ENCODE peak calls at places on chromosomes 4 and X, in seven cellular contexts. One of them, this sample, is unnamed.

GRCh38 chrX:13235930-13236329 is 83.9 kb downstream of the ATXN3L start:
- DNase-seq in tibial nerve: no peak
- DNase-seq in spleen: no peak
- DNase-seq in mucosa of descending colon: no peak
- DNase-seq in upper lobe of left lung: no peak
- DNase-seq in pancreas: no peak
- DNase-seq in WERI-Rb-1: peak; percentile 20
- DNase-seq in this sample: no peak

GRCh38 chrX:72081605-72082320 is 50.0 kb downstream of the RTL5 start:
- DNase-seq in tibial nerve: no peak
- DNase-seq in spleen: no peak
- DNase-seq in mucosa of descending colon: no peak
- DNase-seq in upper lobe of left lung: no peak
- DNase-seq in pancreas: no peak
- DNase-seq in WERI-Rb-1: no peak
- DNase-seq in this sample: no peak

GRCh38 chr4:37953620-37954325 is 6.4 kb upstream of the PTTG2 start:
- DNase-seq in tibial nerve: no peak
- DNase-seq in spleen: no peak
- DNase-seq in mucosa of descending colon: no peak
- DNase-seq in upper lobe of left lung: no peak
- DNase-seq in pancreas: no peak
- DNase-seq in WERI-Rb-1: no peak
- DNase-seq in this sample: no peak

GRCh38 chr4:52824603-52825310 is 37.4 kb upstream of the RASL11B start:
- DNase-seq in tibial nerve: no peak
- DNase-seq in spleen: no peak
- DNase-seq in mucosa of descending colon: no peak
- DNase-seq in upper lobe of left lung: no peak
- DNase-seq in pancreas: no peak
- DNase-seq in WERI-Rb-1: no peak
- DNase-seq in this sample: no peak

GRCh38 chrX:39261446-39262147 is 460.3 kb downstream of the MID1IP1 start:
- DNase-seq in tibial nerve: peak; percentile 7
- DNase-seq in spleen: no peak
- DNase-seq in mucosa of descending colon: no peak
- DNase-seq in upper lobe of left lung: no peak
- DNase-seq in pancreas: no peak
- DNase-seq in WERI-Rb-1: peak; percentile 47
- DNase-seq in this sample: no peak

GRCh38 chr4:170589597-170590191 is 499.9 kb upstream of the AADAT start:
- DNase-seq in tibial nerve: no peak
- DNase-seq in spleen: no peak
- DNase-seq in mucosa of descending colon: no peak
- DNase-seq in upper lobe of left lung: no peak
- DNase-seq in pancreas: no peak
- DNase-seq in WERI-Rb-1: peak; percentile 52
- DNase-seq in this sample: no peak

GRCh38 chrX:97326456-97326855 is 442.7 kb downstream of the RPA4 start:
- DNase-seq in tibial nerve: no peak
- DNase-seq in spleen: no peak
- DNase-seq in mucosa of descending colon: no peak
- DNase-seq in upper lobe of left lung: no peak
- DNase-seq in pancreas: no peak
- DNase-seq in WERI-Rb-1: no peak
- DNase-seq in this sample: no peak

GRCh38 chr4:121814756-121815155 is 8.9 kb downstream of the CCNA2 start:
- DNase-seq in tibial nerve: no peak
- DNase-seq in spleen: no peak
- DNase-seq in mucosa of descending colon: no peak
- DNase-seq in upper lobe of left lung: no peak
- DNase-seq in pancreas: no peak
- DNase-seq in WERI-Rb-1: no peak
- DNase-seq in this sample: no peak

GRCh38 chr4:11565899-11566298 is 137.2 kb upstream of the HS3ST1 start:
- DNase-seq in tibial nerve: no peak
- DNase-seq in spleen: no peak
- DNase-seq in mucosa of descending colon: no peak
- DNase-seq in upper lobe of left lung: no peak
- DNase-seq in pancreas: no peak
- DNase-seq in WERI-Rb-1: no peak
- DNase-seq in this sample: no peak

GRCh38 chrX:56564921-56565861 is 1.8 kb downstream of the UBQLN2 start:
- DNase-seq in tibial nerve: no peak
- DNase-seq in spleen: peak; percentile 65
- DNase-seq in mucosa of descending colon: peak; percentile 33
- DNase-seq in upper lobe of left lung: no peak
- DNase-seq in pancreas: no peak
- DNase-seq in WERI-Rb-1: no peak
- DNase-seq in this sample: no peak

DNA sequence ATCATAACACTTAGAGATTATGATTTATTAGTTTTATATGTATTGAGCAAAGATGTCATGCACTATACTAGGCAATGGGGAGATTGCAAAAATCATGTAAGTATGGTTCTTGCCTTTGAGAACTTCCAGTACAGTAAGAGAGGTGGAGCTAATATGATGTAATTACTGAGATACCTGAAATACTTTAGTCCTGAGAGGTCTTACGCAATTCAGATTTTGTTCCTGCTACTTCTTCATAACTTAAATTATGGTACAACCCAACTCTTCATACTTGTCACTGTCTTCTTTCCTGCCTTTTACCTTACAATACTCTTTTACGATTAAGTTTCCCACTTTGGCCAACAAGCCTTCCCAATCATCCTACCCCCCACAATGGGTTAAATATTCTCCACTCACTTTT is 564.2 kb upstream of the PITX2 start:
- DNase-seq in tibial nerve: no peak
- DNase-seq in spleen: no peak
- DNase-seq in mucosa of descending colon: no peak
- DNase-seq in upper lobe of left lung: no peak
- DNase-seq in pancreas: no peak
- DNase-seq in WERI-Rb-1: no peak
- DNase-seq in this sample: no peak
- TF ChIP-seq CTCF in tibial nerve: no peak
- TF ChIP-seq CTCF in spleen: no peak
- TF ChIP-seq CTCF in mucosa of descending colon: no peak
- TF ChIP-seq CTCF in upper lobe of left lung: no peak
- TF ChIP-seq CTCF in pancreas: no peak
- TF ChIP-seq CTCF in WERI-Rb-1: no peak
- TF ChIP-seq CTCF in this sample: no peak

DNA sequence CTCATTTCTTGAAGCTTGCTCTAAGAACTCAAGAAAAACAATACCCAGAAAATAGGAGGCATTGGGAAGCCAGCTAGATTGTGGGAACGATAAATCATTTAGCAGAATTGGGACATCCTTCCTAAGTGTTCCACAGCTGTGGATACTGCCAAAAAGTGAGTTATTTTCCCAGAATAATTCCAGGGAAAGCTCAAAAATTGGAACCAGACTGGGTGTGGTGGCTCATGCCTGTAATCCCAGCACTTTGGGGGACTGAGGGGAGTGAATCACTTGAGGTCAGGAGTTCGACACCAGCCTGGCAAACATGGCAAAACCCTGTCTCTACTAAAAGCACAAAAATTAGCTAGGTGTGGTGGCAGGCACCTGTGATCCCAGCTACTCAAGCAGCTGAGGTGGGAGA is 68.2 kb upstream of the GK2 start:
- DNase-seq in tibial nerve: no peak
- DNase-seq in spleen: no peak
- DNase-seq in mucosa of descending colon: no peak
- DNase-seq in upper lobe of left lung: no peak
- DNase-seq in pancreas: no peak
- DNase-seq in WERI-Rb-1: no peak
- DNase-seq in this sample: no peak
- H3K36me3 ChIP-seq in tibial nerve: no peaks in the 10 kb centered on the region
- H3K36me3 ChIP-seq in spleen: no peaks in the 10 kb centered on the region
- H3K36me3 ChIP-seq in mucosa of descending colon: no peaks in the 10 kb centered on the region
- H3K36me3 ChIP-seq in upper lobe of left lung: no peaks in the 10 kb centered on the region
- H3K36me3 ChIP-seq in pancreas: no peaks in the 10 kb centered on the region
- H3K36me3 ChIP-seq in WERI-Rb-1: no peaks in the 10 kb centered on the region
- H3K36me3 ChIP-seq in this sample: no peaks in the 10 kb centered on the region

DNA sequence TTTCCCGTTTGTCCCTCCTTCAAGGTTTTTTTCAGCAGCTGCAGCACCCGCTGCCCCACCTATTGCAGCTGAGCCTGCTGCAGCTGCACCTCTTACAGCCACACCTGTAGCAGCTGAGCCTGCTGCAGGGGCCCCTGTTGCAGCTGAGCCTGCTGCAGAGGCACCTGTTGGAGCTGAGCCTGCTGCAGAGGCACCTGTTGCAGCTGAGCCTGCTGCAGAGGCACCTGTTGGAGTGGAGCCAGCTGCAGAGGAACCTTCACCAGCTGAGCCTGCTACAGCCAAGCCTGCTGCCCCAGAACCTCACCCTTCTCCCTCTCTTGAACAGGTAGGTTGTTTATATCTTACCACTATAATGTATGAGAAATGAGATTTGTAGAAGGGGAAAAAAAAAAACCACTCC is 4.5 kb downstream of the PRR27 start:
- DNase-seq in tibial nerve: no peak
- DNase-seq in spleen: no peak
- DNase-seq in mucosa of descending colon: peak; percentile 31
- DNase-seq in upper lobe of left lung: no peak
- DNase-seq in pancreas: peak; percentile 44
- DNase-seq in WERI-Rb-1: no peak
- DNase-seq in this sample: no peak
- TF ChIP-seq CTCF in tibial nerve: no peak
- TF ChIP-seq CTCF in spleen: no peak
- TF ChIP-seq CTCF in mucosa of descending colon: no peak
- TF ChIP-seq CTCF in upper lobe of left lung: no peak
- TF ChIP-seq CTCF in pancreas: no peak
- TF ChIP-seq CTCF in WERI-Rb-1: no peak
- TF ChIP-seq CTCF in this sample: no peak

GRCh38 chr4:73103799-73104503 is 34.4 kb upstream of the COX18 start:
- DNase-seq in tibial nerve: no peak
- DNase-seq in spleen: no peak
- DNase-seq in mucosa of descending colon: no peak
- DNase-seq in upper lobe of left lung: no peak
- DNase-seq in pancreas: no peak
- DNase-seq in WERI-Rb-1: no peak
- DNase-seq in this sample: no peak
- H3K36me3 ChIP-seq in tibial nerve: no peaks in the 10 kb centered on the region
- H3K36me3 ChIP-seq in spleen: peaks cover 36% of the 10 kb centered on the region
- H3K36me3 ChIP-seq in mucosa of descending colon: no peaks in the 10 kb centered on the region
- H3K36me3 ChIP-seq in upper lobe of left lung: peaks cover 40% of the 10 kb centered on the region
- H3K36me3 ChIP-seq in pancreas: peaks cover 31% of the 10 kb centered on the region
- H3K36me3 ChIP-seq in WERI-Rb-1: peaks cover 42% of the 10 kb centered on the region
- H3K36me3 ChIP-seq in this sample: peaks cover 10% of the 10 kb centered on the region

GRCh38 chr4:103204114-103204513 is 6.0 kb upstream of the CENPE start:
- DNase-seq in tibial nerve: no peak
- DNase-seq in spleen: no peak
- DNase-seq in mucosa of descending colon: no peak
- DNase-seq in upper lobe of left lung: no peak
- DNase-seq in pancreas: no peak
- DNase-seq in WERI-Rb-1: no peak
- DNase-seq in this sample: no peak
- TF ChIP-seq CTCF in tibial nerve: peak; percentile 29
- TF ChIP-seq CTCF in spleen: no peak
- TF ChIP-seq CTCF in mucosa of descending colon: no peak
- TF ChIP-seq CTCF in upper lobe of left lung: no peak
- TF ChIP-seq CTCF in pancreas: no peak
- TF ChIP-seq CTCF in WERI-Rb-1: peak; percentile 32
- TF ChIP-seq CTCF in this sample: no peak

GRCh38 chr4:146342600-146343192 is 128.4 kb downstream of the REELD1 start:
- DNase-seq in tibial nerve: peak; percentile 26
- DNase-seq in spleen: no peak
- DNase-seq in mucosa of descending colon: no peak
- DNase-seq in upper lobe of left lung: no peak
- DNase-seq in pancreas: no peak
- DNase-seq in WERI-Rb-1: peak; percentile 15
- DNase-seq in this sample: no peak

GRCh38 chr4:146340798-146341197 is 126.5 kb downstream of the REELD1 start:
- DNase-seq in tibial nerve: no peak
- DNase-seq in spleen: no peak
- DNase-seq in mucosa of descending colon: no peak
- DNase-seq in upper lobe of left lung: no peak
- DNase-seq in pancreas: no peak
- DNase-seq in WERI-Rb-1: no peak
- DNase-seq in this sample: no peak

GRCh38 chr4:146343776-146344175 is 129.4 kb downstream of the REELD1 start:
- DNase-seq in tibial nerve: no peak
- DNase-seq in spleen: no peak
- DNase-seq in mucosa of descending colon: no peak
- DNase-seq in upper lobe of left lung: no peak
- DNase-seq in pancreas: no peak
- DNase-seq in WERI-Rb-1: no peak
- DNase-seq in this sample: no peak

GRCh38 chr4:146346276-146346675 is 131.9 kb downstream of the REELD1 start:
- DNase-seq in tibial nerve: no peak
- DNase-seq in spleen: no peak
- DNase-seq in mucosa of descending colon: no peak
- DNase-seq in upper lobe of left lung: no peak
- DNase-seq in pancreas: no peak
- DNase-seq in WERI-Rb-1: no peak
- DNase-seq in this sample: no peak

GRCh38 chr4:146343199-146343598 is 128.9 kb downstream of the REELD1 start:
- DNase-seq in tibial nerve: no peak
- DNase-seq in spleen: no peak
- DNase-seq in mucosa of descending colon: no peak
- DNase-seq in upper lobe of left lung: no peak
- DNase-seq in pancreas: no peak
- DNase-seq in WERI-Rb-1: no peak
- DNase-seq in this sample: no peak
- H3K36me3 ChIP-seq in tibial nerve: no peaks in the 10 kb centered on the region
- H3K36me3 ChIP-seq in spleen: no peaks in the 10 kb centered on the region
- H3K36me3 ChIP-seq in mucosa of descending colon: no peaks in the 10 kb centered on the region
- H3K36me3 ChIP-seq in upper lobe of left lung: no peaks in the 10 kb centered on the region
- H3K36me3 ChIP-seq in pancreas: no peaks in the 10 kb centered on the region
- H3K36me3 ChIP-seq in WERI-Rb-1: no peaks in the 10 kb centered on the region
- H3K36me3 ChIP-seq in this sample: no peaks in the 10 kb centered on the region

GRCh38 chr4:159649237-159649636 is 546.4 kb downstream of the RAPGEF2 start:
- DNase-seq in tibial nerve: no peak
- DNase-seq in spleen: no peak
- DNase-seq in mucosa of descending colon: no peak
- DNase-seq in upper lobe of left lung: no peak
- DNase-seq in pancreas: no peak
- DNase-seq in WERI-Rb-1: no peak
- DNase-seq in this sample: no peak
- TF ChIP-seq CTCF in tibial nerve: no peak
- TF ChIP-seq CTCF in spleen: no peak
- TF ChIP-seq CTCF in mucosa of descending colon: no peak
- TF ChIP-seq CTCF in upper lobe of left lung: no peak
- TF ChIP-seq CTCF in pancreas: no peak
- TF ChIP-seq CTCF in WERI-Rb-1: no peak
- TF ChIP-seq CTCF in this sample: no peak

DNA sequence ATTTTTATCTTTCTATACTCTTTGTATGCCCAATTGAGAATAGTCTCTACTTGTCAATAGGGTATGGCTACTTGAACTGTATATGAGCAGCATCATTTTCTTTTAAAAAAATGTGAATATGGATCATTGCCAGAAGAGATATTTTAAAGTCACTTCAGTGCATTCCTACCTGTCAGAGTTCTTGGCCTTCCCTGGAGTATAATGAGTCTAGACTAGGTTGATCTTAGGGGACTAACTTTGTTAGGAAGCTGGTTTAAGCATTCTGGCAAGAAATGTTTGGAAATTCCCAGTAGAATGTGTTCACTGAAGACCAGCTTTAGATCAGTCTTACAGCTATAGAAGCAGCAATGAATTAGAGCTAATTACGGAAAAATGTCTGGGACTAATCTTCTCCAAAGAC is 178.2 kb downstream of the FAT4 start:
- DNase-seq in tibial nerve: no peak
- DNase-seq in spleen: no peak
- DNase-seq in mucosa of descending colon: no peak
- DNase-seq in upper lobe of left lung: no peak
- DNase-seq in pancreas: no peak
- DNase-seq in WERI-Rb-1: no peak
- DNase-seq in this sample: no peak
- H3K36me3 ChIP-seq in tibial nerve: no peaks in the 10 kb centered on the region
- H3K36me3 ChIP-seq in spleen: no peaks in the 10 kb centered on the region
- H3K36me3 ChIP-seq in mucosa of descending colon: no peaks in the 10 kb centered on the region
- H3K36me3 ChIP-seq in upper lobe of left lung: peaks cover 8% of the 10 kb centered on the region
- H3K36me3 ChIP-seq in pancreas: peaks cover 3% of the 10 kb centered on the region
- H3K36me3 ChIP-seq in WERI-Rb-1: no peaks in the 10 kb centered on the region
- H3K36me3 ChIP-seq in this sample: no peaks in the 10 kb centered on the region